ENCODE peak calls at places on chromosomes 7 and 10, in four cellular contexts. K is upper lobe of left lung, T is GM12878, L is left ventricle myocardium inferior. N is an unnamed sample.
A peak's percentile ranks its signal among the peaks of the same experiment; 100 is the strongest.

GRCh38 chr7:28666144-28666543 is 253.8 kb downstream of the CREB5 start:
- DNase-seq in K (no peak), T (no peak), L (no peak), N (no peak)

GRCh38 chr10:73850863-73851461 is 23.4 kb downstream of the CAMK2G start:
- DNase-seq in K (peak; percentile 70), T (no peak), L (peak; percentile 23), N (no peak)

GRCh38 chr10:3398825-3399646 is 226.5 kb upstream of the PITRM1 start:
- DNase-seq in K (no peak), T (no peak), L (peak; percentile 40), N (peak; percentile 40)

GRCh38 chr7:80244206-80244956 is 109.8 kb downstream of the GNAI1 start:
- DNase-seq in K (no peak), T (no peak), L (no peak), N (no peak)

GRCh38 chr7:55250313-55250712 is 114.8 kb upstream of the LANCL2 start:
- DNase-seq in K (no peak), T (no peak), L (no peak), N (no peak)

GRCh38 chr7:94297397-94297838 is 97.3 kb upstream of the COL1A2 start:
- DNase-seq in K (no peak), T (no peak), L (peak; percentile 56), N (peak; percentile 69)

GRCh38 chr7:120272261-120272895 is 597 bp upstream of the KCND2 start:
- DNase-seq in K (no peak), T (peak; percentile 27), L (no peak), N (no peak)

GRCh38 chr10:8171008-8171407 is 116.5 kb downstream of the GATA3 start:
- DNase-seq in K (no peak), T (no peak), L (no peak), N (no peak)

GRCh38 chr10:84805149-84805548 is 476.8 kb downstream of the CCSER2 start:
- DNase-seq in K (no peak), T (no peak), L (no peak), N (no peak)

GRCh38 chr10:101631821-101632475 is 43.8 kb downstream of the DPCD start:
- DNase-seq in K (no peak), T (no peak), L (no peak), N (no peak)

GRCh38 chr7:49866076-49866735 is 92.8 kb downstream of the VWC2 start:
- DNase-seq in K (no peak), T (no peak), L (no peak), N (peak; percentile 41)

GRCh38 chr7:66847879-66848810 is 72.9 kb upstream of the TMEM248 start:
- DNase-seq in K (peak; percentile 40), T (no peak), L (no peak), N (no peak)

GRCh38 chr10:16953270-16953669 is 136.0 kb upstream of the RSU1 start:
- DNase-seq in K (no peak), T (no peak), L (no peak), N (no peak)

GRCh38 chr7:138645284-138645683 is 55.9 kb downstream of the SVOPL start:
- DNase-seq in K (no peak), T (no peak), L (no peak), N (no peak)

GRCh38 chr7:127791790-127792189 is 139.8 kb downstream of the SND1 start:
- DNase-seq in K (no peak), T (no peak), L (no peak), N (no peak)

GRCh38 chr7:116810267-116811116 is 51.9 kb upstream of the CAPZA2 start:
- DNase-seq in K (no peak), T (no peak), L (no peak), N (no peak)

GRCh38 chr7:100173806-100174495 is 3.2 kb downstream of the GPC2 start:
- DNase-seq in K (no peak), T (no peak), L (no peak), N (no peak)

GRCh38 chr10:14820010-14820774 is 17.6 kb downstream of the CDNF start:
- DNase-seq in K (no peak), T (no peak), L (no peak), N (no peak)

GRCh38 chr7:9106747-9107146 is 673.3 kb downstream of the NXPH1 start:
- DNase-seq in K (no peak), T (no peak), L (no peak), N (no peak)

GRCh38 chr7:142024547-142024946 is 28.9 kb downstream of the MGAM start:
- DNase-seq in K (no peak), T (no peak), L (no peak), N (no peak)

GRCh38 chr7:152641384-152641783 is 34.6 kb downstream of the XRCC2 start:
- DNase-seq in K (no peak), T (no peak), L (no peak), N (no peak)

GRCh38 chr7:16398211-16399017 is 22.9 kb downstream of the CRPPA start:
- DNase-seq in K (no peak), T (no peak), L (no peak), N (no peak)

GRCh38 chr10:68562666-68563522 is 2.8 kb downstream of the TET1 start:
- DNase-seq in K (no peak), T (no peak), L (no peak), N (no peak)

GRCh38 chr7:12949060-12950045 is 261.9 kb downstream of the ARL4A start:
- DNase-seq in K (no peak), T (no peak), L (no peak), N (no peak)

GRCh38 chr10:114045071-114045737 is 1.5 kb downstream of the ADRB1 start:
- DNase-seq in K (peak; percentile 64), T (no peak), L (peak; percentile 46), N (no peak)

GRCh38 chr7:2886900-2887299 is 42.8 kb upstream of the GNA12 start:
- DNase-seq in K (peak; percentile 36), T (no peak), L (no peak), N (no peak)

GRCh38 chr10:8273749-8274148 is 219.3 kb downstream of the GATA3 start:
- DNase-seq in K (no peak), T (no peak), L (no peak), N (no peak)

GRCh38 chr10:101570764-101571572 is 17.1 kb downstream of the POLL start:
- DNase-seq in K (no peak), T (no peak), L (no peak), N (no peak)

GRCh38 chr10:30819306-30820190 is 190.0 kb upstream of the LYZL2 start:
- DNase-seq in K (no peak), T (no peak), L (no peak), N (no peak)

GRCh38 chr7:14806886-14807285 is 95.7 kb downstream of the DGKB start:
- DNase-seq in K (no peak), T (no peak), L (no peak), N (no peak)

GRCh38 chr7:158581440-158582088 is 6.1 kb downstream of the PTPRN2 start:
- DNase-seq in K (peak; percentile 32), T (no peak), L (no peak), N (no peak)

GRCh38 chr7:74454948-74455804 is 1.5 kb downstream of the GTF2IRD1 start:
- DNase-seq in K (peak; percentile 64), T (no peak), L (peak; percentile 57), N (peak; percentile 35)

GRCh38 chr10:98536551-98536950 is 89.8 kb upstream of the HPS1 start:
- DNase-seq in K (no peak), T (no peak), L (no peak), N (no peak)

DNA sequence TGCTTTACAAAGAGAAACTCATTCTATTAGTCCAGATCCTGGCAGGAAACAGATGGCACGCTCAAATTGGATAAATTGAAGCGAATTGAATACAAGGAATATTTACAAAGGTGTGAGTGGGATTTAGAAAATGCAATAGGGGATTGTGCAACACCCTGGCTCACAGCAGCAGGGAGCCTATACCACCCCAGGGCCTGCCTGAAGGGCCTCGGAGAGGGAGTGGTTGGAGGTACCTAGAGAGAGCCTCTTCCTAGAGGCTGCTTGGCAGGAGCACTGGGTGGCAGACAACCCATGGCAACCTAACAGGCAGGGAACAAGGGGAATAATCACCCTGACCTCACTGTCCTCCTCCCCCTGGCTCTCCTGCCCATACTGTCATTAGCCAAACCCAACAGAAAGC is 27.7 kb upstream of the FAM204A start:
- DNase-seq in K (peak; percentile 51), T (no peak), L (no peak), N (no peak)
- H3K4me3 ChIP-seq in K (no peak overlapping the region), T (no peak overlapping the region), L (no peak overlapping the region), N (no peak overlapping the region)

DNA sequence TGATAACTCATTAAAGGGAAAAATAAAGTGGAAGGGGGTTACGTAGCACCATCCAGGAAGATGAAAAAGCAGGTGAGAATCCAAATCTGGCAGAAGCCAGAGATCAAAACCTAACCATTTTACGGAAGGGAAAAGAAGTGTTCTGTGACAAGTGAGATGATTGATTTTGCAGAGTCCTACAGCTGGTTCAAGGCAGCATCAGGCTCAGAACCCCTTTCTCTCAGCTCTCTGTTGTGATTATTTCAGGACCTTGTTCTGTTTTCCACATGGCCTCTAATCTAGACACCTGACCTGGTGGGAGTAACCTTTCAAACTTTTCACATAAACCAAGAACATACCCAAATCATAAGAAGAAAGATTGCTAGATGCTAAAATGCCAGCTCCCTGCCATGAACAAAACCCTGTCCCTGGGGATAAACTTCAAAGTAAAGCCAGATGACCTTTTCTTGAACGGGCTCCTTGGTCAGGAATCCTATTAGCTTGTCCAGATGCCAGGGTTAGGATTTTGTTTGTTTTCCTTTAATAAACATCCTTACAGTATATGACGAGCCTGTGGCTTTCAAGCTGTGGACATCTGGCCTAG is 5.9 kb downstream of the DUSP5 start:
- DNase-seq in K (no peak), T (no peak), L (no peak), N (no peak)
- H3K4me3 ChIP-seq in K (no peak overlapping the region), T (peak overlapping the region; percentile 95), L (peak overlapping the region; percentile 88), N (peak overlapping the region; percentile 94)

GRCh38 chr7:143382126-143382790 is 1.1 kb downstream of the ZYX start:
- DNase-seq in K (no peak), T (no peak), L (no peak), N (no peak)

GRCh38 chr7:143379607-143380263 is 1.4 kb upstream of the ZYX start:
- DNase-seq in K (no peak), T (no peak), L (no peak), N (no peak)

GRCh38 chr7:143380646-143381426 is at the start of gene ZYX:
- DNase-seq in K (peak; percentile 96), T (peak; percentile 39), L (peak; percentile 98), N (peak; percentile 97)

GRCh38 chr7:143381427-143382125 is 431 bp downstream of the ZYX start:
- DNase-seq in K (peak; percentile 54), T (no peak), L (peak; percentile 83), N (peak; percentile 86)

DNA sequence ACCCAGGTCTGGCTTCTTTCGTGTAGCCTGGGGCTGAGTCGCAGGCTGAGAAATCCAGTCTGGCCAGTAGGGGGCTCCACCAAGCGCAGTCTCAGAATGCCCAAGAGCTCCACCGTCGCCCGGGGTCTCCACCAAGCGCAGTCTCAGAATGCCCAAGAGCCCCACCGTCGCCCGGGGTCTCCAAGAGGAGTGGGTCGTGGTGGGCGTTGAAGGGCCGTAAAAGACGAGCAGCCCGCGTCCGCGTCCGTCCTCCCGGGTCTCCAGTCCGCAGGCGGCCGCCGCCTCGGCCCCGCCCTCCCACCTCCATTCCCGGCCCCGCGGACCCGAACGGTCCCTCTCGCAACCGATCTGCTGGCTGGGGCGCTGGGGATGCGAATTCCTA is 890 bp upstream of the ZYX start:
- DNase-seq in K (peak; percentile 88), T (peak; percentile 46), L (peak; percentile 89), N (peak; percentile 91)
- H3K4me3 ChIP-seq in K (peak overlapping the region; percentile 99), T (peak overlapping the region; percentile 99), L (peak overlapping the region; percentile 98), N (peak overlapping the region; percentile 63)

DNA sequence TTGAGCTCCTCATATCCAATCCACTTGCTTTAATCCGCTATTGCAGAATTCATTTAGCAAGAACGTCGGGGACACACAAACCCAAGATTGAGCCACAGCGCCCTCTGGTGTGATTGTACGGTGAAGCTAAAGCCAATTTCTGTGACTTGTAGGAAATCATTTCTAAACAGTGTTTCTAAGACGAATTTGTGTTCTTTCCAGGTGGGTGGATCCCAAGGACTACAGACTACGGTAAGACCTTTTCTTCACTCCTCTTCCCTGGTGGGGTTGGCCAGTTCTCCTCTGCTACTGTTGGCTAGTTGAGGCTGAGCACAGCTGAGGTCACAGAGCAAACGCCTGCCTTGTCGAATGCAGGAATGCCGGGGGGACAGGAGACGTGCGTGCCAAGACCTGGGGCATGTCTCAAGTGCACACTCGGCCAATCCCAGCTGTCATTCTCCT is 5.2 kb downstream of the DMBT1 start:
- DNase-seq in K (peak; percentile 83), T (peak; percentile 1), L (peak; percentile 77), N (peak; percentile 82)
- H3K4me3 ChIP-seq in K (no peak overlapping the region), T (no peak overlapping the region), L (peak overlapping the region; percentile 38), N (peak overlapping the region; percentile 21)